ENCODE peak calls at places on chromosomes 1 and 21, in six cellular contexts. Z, N, V, X, K and L are unnamed samples.

GRCh38 chr1:100767176-100767876 is 47.8 kb downstream of the VCAM1 start:
- DNase-seq in Z (no peak), N (no peak), V (no peak), X (no peak), K (no peak), L (no peak)

GRCh38 chr1:201945157-201945556 is 1.2 kb downstream of the LMOD1 start:
- DNase-seq in Z (peak; percentile 69), N (no peak), V (peak; percentile 52), X (no peak), K (no peak), L (no peak)

GRCh38 chr1:18805116-18805515 is 54.3 kb downstream of the TAS1R2 start:
- DNase-seq in Z (no peak), N (no peak), V (no peak), X (no peak), K (no peak), L (no peak)

GRCh38 chr1:74396462-74396861 is 115.9 kb downstream of the LRRC53 start:
- DNase-seq in Z (no peak), N (no peak), V (no peak), X (no peak), K (no peak), L (no peak)

GRCh38 chr1:93317207-93317606 is 28.5 kb upstream of the DR1 start:
- DNase-seq in Z (no peak), N (no peak), V (no peak), X (no peak), K (no peak), L (peak; percentile 87)

GRCh38 chr1:77126309-77126708 is 92.9 kb downstream of the PIGK start:
- DNase-seq in Z (peak; percentile 81), N (no peak), V (peak; percentile 56), X (peak; percentile 73), K (peak; percentile 56), L (peak; percentile 40)

GRCh38 chr21:46603228-46603627 is 1.7 kb downstream of the S100B start:
- DNase-seq in Z (peak; percentile 77), N (no peak), V (peak; percentile 41), X (no peak), K (no peak), L (no peak)

GRCh38 chr1:20603473-20604464 is 14.9 kb downstream of the CDA start:
- DNase-seq in Z (no peak), N (no peak), V (no peak), X (no peak), K (no peak), L (peak; percentile 73)

GRCh38 chr1:170734412-170735175 is 70.7 kb downstream of the PRRX1 start:
- DNase-seq in Z (no peak), N (no peak), V (no peak), X (no peak), K (no peak), L (no peak)

GRCh38 chr1:14955986-14956385 is 197.6 kb upstream of the TMEM51 start:
- DNase-seq in Z (no peak), N (no peak), V (no peak), X (no peak), K (no peak), L (no peak)

GRCh38 chr1:41314781-41315481 is 46.3 kb upstream of the FOXO6 start:
- DNase-seq in Z (peak; percentile 39), N (no peak), V (no peak), X (no peak), K (no peak), L (no peak)

GRCh38 chr1:11450310-11450709 is 28.6 kb upstream of the DISP3 start:
- DNase-seq in Z (no peak), N (no peak), V (no peak), X (no peak), K (no peak), L (no peak)

GRCh38 chr1:4585216-4585615 is 69.2 kb upstream of the AJAP1 start:
- DNase-seq in Z (peak; percentile 17), N (peak; percentile 29), V (peak; percentile 59), X (no peak), K (peak; percentile 50), L (peak; percentile 24)

GRCh38 chr1:229048221-229048620 is 222.7 kb upstream of the RAB4A start:
- DNase-seq in Z (no peak), N (no peak), V (no peak), X (no peak), K (no peak), L (no peak)

GRCh38 chr1:161020573-161021167 is at the start of gene F11R:
- DNase-seq in Z (peak; percentile 83), N (peak; percentile 80), V (peak; percentile 96), X (no peak), K (peak; percentile 41), L (peak; percentile 71)

GRCh38 chr21:42580793-42581201 is 67.1 kb downstream of the SLC37A1 start:
- DNase-seq in Z (no peak), N (no peak), V (no peak), X (no peak), K (no peak), L (no peak)

GRCh38 chr1:242470774-242471173 is 53.7 kb downstream of the PLD5 start:
- DNase-seq in Z (no peak), N (no peak), V (no peak), X (no peak), K (no peak), L (no peak)

GRCh38 chr21:46098303-46099141 is 610 bp downstream of the COL6A2 start:
- DNase-seq in Z (peak; percentile 62), N (no peak), V (no peak), X (no peak), K (peak; percentile 86), L (no peak)

GRCh38 chr21:38139380-38140168 is 117.2 kb upstream of the KCNJ15 start:
- DNase-seq in Z (no peak), N (peak; percentile 66), V (no peak), X (no peak), K (no peak), L (no peak)

GRCh38 chr1:71638081-71638766 is 557.4 kb upstream of the ZRANB2 start:
- DNase-seq in Z (no peak), N (no peak), V (no peak), X (no peak), K (no peak), L (no peak)

GRCh38 chr1:89959070-89959654 is 35.7 kb upstream of the ZNF326 start:
- DNase-seq in Z (no peak), N (no peak), V (no peak), X (no peak), K (no peak), L (no peak)

GRCh38 chr1:97094257-97094972 is 372.8 kb downstream of the PTBP2 start:
- DNase-seq in Z (no peak), N (peak; percentile 14), V (no peak), X (no peak), K (no peak), L (no peak)

GRCh38 chr1:22745675-22746585 is 35.3 kb downstream of the EPHB2 start:
- DNase-seq in Z (no peak), N (peak; percentile 66), V (no peak), X (no peak), K (peak; percentile 69), L (peak; percentile 72)

GRCh38 chr1:211800925-211801607 is 29.5 kb downstream of the LPGAT1 start:
- DNase-seq in Z (no peak), N (no peak), V (peak; percentile 58), X (no peak), K (no peak), L (no peak)
- TF ChIP-seq REST in Z (no peak), N (no peak), V (no peak), X (no peak), K (no peak), L (no peak)

GRCh38 chr1:173267453-173267945 is 60.4 kb upstream of the TNFSF4 start:
- DNase-seq in Z (no peak), N (no peak), V (no peak), X (no peak), K (no peak), L (no peak)

GRCh38 chr1:173268786-173269277 is 61.7 kb upstream of the TNFSF4 start:
- DNase-seq in Z (no peak), N (no peak), V (no peak), X (no peak), K (no peak), L (no peak)

GRCh38 chr1:173269490-173270230 is 62.5 kb upstream of the TNFSF4 start:
- DNase-seq in Z (peak; percentile 3), N (peak; percentile 40), V (peak; percentile 69), X (peak; percentile 37), K (peak; percentile 4), L (no peak)

GRCh38 chr1:173266845-173267244 is 59.7 kb upstream of the TNFSF4 start:
- DNase-seq in Z (no peak), N (no peak), V (no peak), X (no peak), K (no peak), L (no peak)

DNA sequence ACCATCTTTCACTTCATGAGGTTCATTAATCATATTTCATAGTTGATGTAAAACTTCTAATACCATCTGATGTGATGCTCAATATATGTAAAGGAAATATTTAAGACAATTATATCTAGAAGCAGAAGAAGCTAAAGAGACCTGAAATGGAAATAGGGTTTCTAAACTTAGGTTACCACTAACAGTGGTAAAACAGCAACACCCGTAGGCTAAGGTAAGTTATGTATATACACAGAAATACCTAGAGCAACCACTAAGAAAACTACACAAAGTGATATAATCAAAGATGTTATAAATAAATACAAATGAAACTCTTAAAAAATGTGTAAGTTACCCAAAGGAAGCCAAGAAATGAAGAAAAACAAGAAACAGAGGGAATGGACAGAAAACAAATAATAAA is 61.1 kb upstream of the TNFSF4 start:
- DNase-seq in Z (no peak), N (no peak), V (no peak), X (no peak), K (no peak), L (no peak)
- TF ChIP-seq REST in Z (no peak), N (no peak), V (no peak), X (no peak), K (no peak), L (no peak)

DNA sequence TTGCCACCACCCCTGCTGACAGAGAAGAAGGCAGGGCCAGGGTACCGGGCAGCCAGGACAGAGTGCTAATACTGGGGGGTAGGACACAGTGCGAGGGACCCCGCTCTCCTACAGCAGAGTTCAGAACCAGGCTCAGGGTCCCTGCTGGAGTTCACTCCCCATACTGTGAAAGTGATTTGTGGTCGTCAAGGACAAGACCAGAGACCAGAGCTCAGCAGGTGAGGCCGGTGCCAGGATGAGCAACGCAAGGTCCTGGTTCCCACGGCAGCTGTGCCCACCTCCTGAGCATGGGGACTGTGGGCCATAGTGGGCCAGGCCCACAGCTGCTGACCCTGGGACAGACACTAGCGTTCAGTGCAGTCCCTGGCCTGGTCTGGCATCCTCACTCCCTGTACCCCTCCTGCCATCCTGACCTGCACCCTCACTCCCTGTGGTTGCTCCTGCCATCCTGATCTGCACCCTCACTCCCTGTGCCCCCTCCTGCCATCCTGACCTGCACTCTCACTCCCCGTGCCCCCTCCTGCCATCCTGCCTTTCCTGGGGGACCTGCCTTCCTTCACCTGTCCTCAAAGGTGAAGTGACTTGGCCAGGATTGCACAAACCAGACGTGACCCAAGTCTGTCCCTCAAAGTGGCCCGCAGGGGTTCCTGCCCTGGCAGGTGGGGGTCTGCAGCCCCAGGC is 13.8 kb upstream of the PTTG1IP start:
- DNase-seq in Z (no peak), N (no peak), V (no peak), X (no peak), K (no peak), L (no peak)
- TF ChIP-seq REST in Z (no peak), N (no peak), V (no peak), X (no peak), K (no peak), L (no peak)

GRCh38 chr1:211577826-211578639 is 928 bp downstream of the SLC30A1 start:
- DNase-seq in Z (peak; percentile 96), N (peak; percentile 84), V (peak; percentile 88), X (no peak), K (peak; percentile 86), L (peak; percentile 60)
- TF ChIP-seq REST in Z (no peak), N (no peak), V (peak; percentile 29), X (no peak), K (peak; percentile 28), L (no peak)